ENCODE peak calls at places on chromosomes 12 and 14, in six cellular contexts. E is naive B cell; N is stimulated activated CD4-positive, alpha-beta T cell treated with anti-CD3 and anti-CD28 coated beads, Interleukin-12 subunit alpha, Interleukin-12 subunit beta, amount 100 ng/mL, for 24 hours; M is SK-N-MC; R is activated CD4-positive, alpha-beta T cell treated with anti-CD3 and anti-CD28 coated beads for 1 hour; Z is CD8-positive, alpha-beta T cell. I is an unnamed sample.

GRCh38 chr14:82642425-82642824 is 1108.8 kb upstream of the SEL1L start:
- DNase-seq in E (no peak), N (no peak), M (no peak), R (no peak), Z (no peak), I (peak)

GRCh38 chr12:12048266-12048665 is 22.5 kb upstream of the BCL2L14 start:
- DNase-seq in E (no peak), N (no peak), M (no peak), R (no peak), Z (no peak), I (no peak)

GRCh38 chr14:51365241-51365940 is 125.3 kb downstream of the TMX1 start:
- DNase-seq in E (no peak), N (no peak), M (no peak), R (no peak), Z (no peak), I (no peak)

GRCh38 chr12:121205491-121205890 is 4.4 kb upstream of the P2RX4 start:
- DNase-seq in E (no peak), N (no peak), M (no peak), R (no peak), Z (no peak), I (peak)

GRCh38 chr12:55671746-55672145 is 35.1 kb downstream of the OR10P1 start:
- DNase-seq in E (no peak), N (no peak), M (no peak), R (no peak), Z (no peak), I (no peak)

GRCh38 chr12:1812650-1813302 is 7.6 kb upstream of the LRTM2 start:
- DNase-seq in E (no peak), N (no peak), M (no peak), R (no peak), Z (no peak), I (peak)

GRCh38 chr12:121443911-121444841 is 44.3 kb downstream of the RNF34 start:
- DNase-seq in E (no peak), N (no peak), M (no peak), R (no peak), Z (no peak), I (no peak)

GRCh38 chr14:59189822-59190368 is 1.4 kb downstream of the DAAM1 start:
- DNase-seq in E (peak), N (peak), M (no peak), R (peak), Z (peak), I (peak)

GRCh38 chr12:41008472-41008871 is 179.6 kb upstream of the PDZRN4 start:
- DNase-seq in E (no peak), N (no peak), M (no peak), R (no peak), Z (no peak), I (no peak)

GRCh38 chr12:54383041-54383609 is 1.4 kb downstream of the ZNF385A start:
- DNase-seq in E (no peak), N (no peak), M (no peak), R (no peak), Z (no peak), I (peak)

GRCh38 chr12:105740970-105741725 is 397.6 kb downstream of the NUAK1 start:
- DNase-seq in E (no peak), N (no peak), M (no peak), R (no peak), Z (no peak), I (no peak)

GRCh38 chr12:91804533-91804932 is 341.1 kb downstream of the BTG1 start:
- DNase-seq in E (no peak), N (no peak), M (no peak), R (no peak), Z (no peak), I (peak)

GRCh38 chr14:102487204-102487577 is 22.4 kb downstream of the ANKRD9 start:
- DNase-seq in E (no peak), N (no peak), M (no peak), R (no peak), Z (no peak), I (peak)

GRCh38 chr14:30464481-30464880 is 94.5 kb upstream of the G2E3 start:
- DNase-seq in E (no peak), N (no peak), M (no peak), R (no peak), Z (no peak), I (peak)

GRCh38 chr12:118958520-118958919 is 22.8 kb upstream of the SRRM4 start:
- DNase-seq in E (no peak), N (no peak), M (no peak), R (no peak), Z (no peak), I (no peak)

GRCh38 chr14:90576581-90576980 is 179.8 kb downstream of the CALM1 start:
- DNase-seq in E (no peak), N (no peak), M (no peak), R (no peak), Z (no peak), I (no peak)

GRCh38 chr14:104268725-104269436 is 130.5 kb downstream of the KIF26A start:
- DNase-seq in E (no peak), N (no peak), M (no peak), R (no peak), Z (no peak), I (no peak)

GRCh38 chr12:11861155-11861863 is 209.4 kb upstream of the BCL2L14 start:
- DNase-seq in E (no peak), N (no peak), M (no peak), R (no peak), Z (no peak), I (no peak)

GRCh38 chr12:64796205-64796845 is 28.1 kb upstream of the TBC1D30 start:
- DNase-seq in E (peak), N (no peak), M (peak), R (no peak), Z (peak), I (peak)